ENCODE peak calls at places on chromosomes 16 and 17, in six cellular contexts. U, A, S, R, K and Q are unnamed samples.
A peak's percentile ranks its signal among the peaks of the same experiment; 100 is the strongest.

GRCh38 chr16:50548659-50549560 is 714 bp downstream of the NKD1 start:
- DNase-seq in U (peak; percentile 38), A (no peak), S (no peak), R (no peak), K (no peak), Q (no peak)

GRCh38 chr16:31083981-31084380 is 4.8 kb downstream of the PRSS53 start:
- DNase-seq in U (no peak), A (no peak), S (no peak), R (no peak), K (no peak), Q (no peak)

GRCh38 chr17:6421700-6422604 is 13.0 kb downstream of the AIPL1 start:
- DNase-seq in U (peak; percentile 77), A (peak; percentile 58), S (peak; percentile 75), R (peak; percentile 79), K (peak; percentile 69), Q (no peak)

GRCh38 chr17:48625502-48626201 is 506 bp downstream of the HOXB9 start:
- DNase-seq in U (peak; percentile 46), A (no peak), S (no peak), R (peak; percentile 62), K (no peak), Q (no peak)

GRCh38 chr17:30235386-30236296 is at the start of gene SLC6A4:
- DNase-seq in U (no peak), A (no peak), S (peak; percentile 26), R (no peak), K (no peak), Q (no peak)

GRCh38 chr16:49439676-49440075 is 66.1 kb downstream of the C16orf78 start:
- DNase-seq in U (no peak), A (no peak), S (no peak), R (no peak), K (no peak), Q (no peak)

GRCh38 chr16:73433493-73434307 is 385.8 kb upstream of the ZFHX3 start:
- DNase-seq in U (no peak), A (no peak), S (no peak), R (no peak), K (no peak), Q (no peak)

GRCh38 chr16:8863594-8864424 is 5.0 kb downstream of the CARHSP1 start:
- DNase-seq in U (peak; percentile 87), A (no peak), S (no peak), R (no peak), K (no peak), Q (no peak)

GRCh38 chr17:78817123-78817522 is 23.5 kb downstream of the USP36 start:
- DNase-seq in U (no peak), A (no peak), S (no peak), R (no peak), K (no peak), Q (no peak)

GRCh38 chr17:72370819-72371218 is 250.0 kb downstream of the SOX9 start:
- DNase-seq in U (no peak), A (peak; percentile 64), S (peak; percentile 73), R (no peak), K (no peak), Q (no peak)

GRCh38 chr17:76270127-76270592 is 5.0 kb downstream of the UBALD2 start:
- DNase-seq in U (no peak), A (no peak), S (no peak), R (no peak), K (no peak), Q (no peak)

GRCh38 chr17:77433385-77434135 is 292.8 kb downstream of the SEC14L1 start:
- DNase-seq in U (no peak), A (peak; percentile 62), S (peak; percentile 89), R (no peak), K (no peak), Q (no peak)

GRCh38 chr17:61015966-61016365 is 338.3 kb downstream of the BCAS3 start:
- DNase-seq in U (no peak), A (no peak), S (no peak), R (no peak), K (no peak), Q (no peak)

GRCh38 chr17:39755550-39756375 is 18.0 kb downstream of the GRB7 start:
- DNase-seq in U (no peak), A (no peak), S (no peak), R (peak; percentile 65), K (no peak), Q (no peak)

GRCh38 chr16:73179671-73180370 is 131.9 kb upstream of the ZFHX3 start:
- DNase-seq in U (peak; percentile 43), A (no peak), S (no peak), R (no peak), K (no peak), Q (no peak)

GRCh38 chr16:13108126-13108525 is 206.7 kb downstream of the SHISA9 start:
- DNase-seq in U (no peak), A (no peak), S (no peak), R (no peak), K (no peak), Q (no peak)

GRCh38 chr17:71334041-71334781 is 786.6 kb upstream of the SOX9 start:
- DNase-seq in U (no peak), A (no peak), S (no peak), R (no peak), K (no peak), Q (no peak)

GRCh38 chr17:41773190-41773588 is 13.3 kb downstream of the JUP start:
- DNase-seq in U (peak; percentile 87), A (peak; percentile 81), S (peak; percentile 86), R (no peak), K (peak; percentile 79), Q (peak; percentile 77)

GRCh38 chr17:11293480-11293879 is 52.5 kb downstream of the SHISA6 start:
- DNase-seq in U (no peak), A (no peak), S (no peak), R (no peak), K (no peak), Q (no peak)

GRCh38 chr17:57597531-57598453 is 147.3 kb downstream of the CCDC182 start:
- DNase-seq in U (peak; percentile 76), A (peak; percentile 65), S (peak; percentile 74), R (no peak), K (peak; percentile 65), Q (peak; percentile 35)

GRCh38 chr16:20904507-20905079 is 4.0 kb downstream of the LYRM1 start:
- DNase-seq in U (peak; percentile 30), A (peak; percentile 71), S (peak; percentile 72), R (no peak), K (peak; percentile 85), Q (peak; percentile 96)

GRCh38 chr16:70255584-70255983 is 3.8 kb upstream of the EXOSC6 start:
- DNase-seq in U (peak; percentile 48), A (no peak), S (no peak), R (no peak), K (no peak), Q (no peak)

GRCh38 chr17:4186244-4186920 is 43.4 kb downstream of the CYB5D2 start:
- DNase-seq in U (no peak), A (no peak), S (no peak), R (no peak), K (no peak), Q (no peak)

GRCh38 chr17:70100983-70101382 is 26.0 kb downstream of the KCNJ16 start:
- DNase-seq in U (no peak), A (no peak), S (peak; percentile 9), R (no peak), K (no peak), Q (no peak)

GRCh38 chr17:37429442-37429841 is 22.8 kb downstream of the TADA2A start:
- DNase-seq in U (no peak), A (peak; percentile 9), S (no peak), R (no peak), K (no peak), Q (no peak)

GRCh38 chr17:49588726-49589555 is 13.3 kb downstream of the NXPH3 start:
- DNase-seq in U (no peak), A (peak; percentile 71), S (peak; percentile 75), R (no peak), K (no peak), Q (no peak)

GRCh38 chr16:11613381-11614303 is 26.9 kb upstream of the LITAF start:
- DNase-seq in U (peak; percentile 69), A (no peak), S (no peak), R (no peak), K (no peak), Q (no peak)

GRCh38 chr16:77531741-77532140 is 96.9 kb upstream of the ADAMTS18 start:
- DNase-seq in U (no peak), A (no peak), S (peak; percentile 30), R (no peak), K (no peak), Q (no peak)

GRCh38 chr16:21272253-21272652 is 5.8 kb downstream of the CRYM start:
- DNase-seq in U (no peak), A (no peak), S (no peak), R (no peak), K (no peak), Q (no peak)

GRCh38 chr16:3401719-3402397 is 843 bp downstream of the ZNF174 start:
- DNase-seq in U (no peak), A (peak; percentile 3), S (peak; percentile 9), R (no peak), K (no peak), Q (no peak)

GRCh38 chr16:595094-595528 is 5.2 kb downstream of the RAB40C start:
- DNase-seq in U (no peak), A (no peak), S (no peak), R (no peak), K (no peak), Q (no peak)

GRCh38 chr17:16328997-16329396 is 24.3 kb downstream of the CENPV start:
- DNase-seq in U (no peak), A (no peak), S (no peak), R (no peak), K (no peak), Q (no peak)

GRCh38 chr17:29150191-29150590 is 30.0 kb downstream of the MYO18A start:
- DNase-seq in U (no peak), A (no peak), S (no peak), R (no peak), K (no peak), Q (no peak)

GRCh38 chr16:67026570-67026969 is 2.4 kb upstream of the CBFB start:
- DNase-seq in U (no peak), A (no peak), S (no peak), R (no peak), K (no peak), Q (no peak)

GRCh38 chr17:28008526-28008925 is 34.0 kb upstream of the NLK start:
- DNase-seq in U (peak; percentile 46), A (peak; percentile 48), S (peak; percentile 51), R (no peak), K (peak; percentile 8), Q (peak; percentile 32)

GRCh38 chr16:77409311-77409710 is 25.5 kb downstream of the ADAMTS18 start:
- DNase-seq in U (no peak), A (no peak), S (no peak), R (no peak), K (no peak), Q (no peak)

GRCh38 chr17:27997522-27997921 is 45.0 kb upstream of the NLK start:
- DNase-seq in U (no peak), A (no peak), S (no peak), R (no peak), K (no peak), Q (no peak)